ENCODE peak calls at places on chromosome 21, in four cellular contexts. One of them, this sample, is unnamed.

GRCh38 chr21:19123525-19123924 is 719.9 kb upstream of the TMPRSS15 start:
- DNase-seq in left ventricle myocardium inferior: no peak
- DNase-seq in adrenal gland: no peak
- DNase-seq in PC-3: no peak
- DNase-seq in this sample: no peak

GRCh38 chr21:43997766-43998742 is 14.1 kb upstream of the TRAPPC10 start:
- DNase-seq in left ventricle myocardium inferior: no peak
- DNase-seq in adrenal gland: no peak
- DNase-seq in PC-3: peak
- DNase-seq in this sample: no peak

GRCh38 chr21:28789571-28789970 is 203.1 kb downstream of the LTN1 start:
- DNase-seq in left ventricle myocardium inferior: no peak
- DNase-seq in adrenal gland: no peak
- DNase-seq in PC-3: no peak
- DNase-seq in this sample: no peak

GRCh38 chr21:33076600-33077329 is 6.8 kb downstream of the OLIG1 start:
- DNase-seq in left ventricle myocardium inferior: no peak
- DNase-seq in adrenal gland: no peak
- DNase-seq in PC-3: no peak
- DNase-seq in this sample: no peak

GRCh38 chr21:30256100-30256499 is 26.6 kb downstream of the KRTAP24-1 start:
- DNase-seq in left ventricle myocardium inferior: no peak
- DNase-seq in adrenal gland: no peak
- DNase-seq in PC-3: peak
- DNase-seq in this sample: no peak

GRCh38 chr21:18443085-18443484 is 39.5 kb upstream of the TMPRSS15 start:
- DNase-seq in left ventricle myocardium inferior: no peak
- DNase-seq in adrenal gland: no peak
- DNase-seq in PC-3: no peak
- DNase-seq in this sample: no peak

GRCh38 chr21:31900121-31900895 is 27.5 kb downstream of the HUNK start:
- DNase-seq in left ventricle myocardium inferior: no peak
- DNase-seq in adrenal gland: no peak
- DNase-seq in PC-3: no peak
- DNase-seq in this sample: no peak

GRCh38 chr21:46477765-46478164 is 19.1 kb downstream of the DIP2A start:
- DNase-seq in left ventricle myocardium inferior: no peak
- DNase-seq in adrenal gland: no peak
- DNase-seq in PC-3: no peak
- DNase-seq in this sample: no peak

GRCh38 chr21:31115249-31115648 is 77.0 kb upstream of the KRTAP19-8 start:
- DNase-seq in left ventricle myocardium inferior: no peak
- DNase-seq in adrenal gland: no peak
- DNase-seq in PC-3: peak
- DNase-seq in this sample: no peak

GRCh38 chr21:43268804-43269186 is 100.0 kb downstream of the CRYAA start:
- DNase-seq in left ventricle myocardium inferior: peak
- DNase-seq in adrenal gland: no peak
- DNase-seq in PC-3: no peak
- DNase-seq in this sample: no peak

GRCh38 chr21:27572681-27573080 is 605.8 kb upstream of the ADAMTS5 start:
- DNase-seq in left ventricle myocardium inferior: no peak
- DNase-seq in adrenal gland: no peak
- DNase-seq in PC-3: peak
- DNase-seq in this sample: no peak

GRCh38 chr21:40687625-40688024 is 159.3 kb downstream of the DSCAM start:
- DNase-seq in left ventricle myocardium inferior: no peak
- DNase-seq in adrenal gland: no peak
- DNase-seq in PC-3: no peak
- DNase-seq in this sample: no peak

GRCh38 chr21:34803792-34804440 is 135.1 kb downstream of the CLIC6 start:
- DNase-seq in left ventricle myocardium inferior: no peak
- DNase-seq in adrenal gland: no peak
- DNase-seq in PC-3: no peak
- DNase-seq in this sample: no peak
- H3K27ac ChIP-seq in left ventricle myocardium inferior: no peak
- H3K27ac ChIP-seq in adrenal gland: peak
- H3K27ac ChIP-seq in PC-3: no peak
- H3K27ac ChIP-seq in this sample: no peak

GRCh38 chr21:38806153-38806941 is 618 bp downstream of the ETS2 start:
- DNase-seq in left ventricle myocardium inferior: peak
- DNase-seq in adrenal gland: peak
- DNase-seq in PC-3: no peak
- DNase-seq in this sample: no peak

GRCh38 chr21:38806942-38807284 is 1.2 kb downstream of the ETS2 start:
- DNase-seq in left ventricle myocardium inferior: no peak
- DNase-seq in adrenal gland: no peak
- DNase-seq in PC-3: peak
- DNase-seq in this sample: no peak

GRCh38 chr21:38807481-38807880 is 1.8 kb downstream of the ETS2 start:
- DNase-seq in left ventricle myocardium inferior: no peak
- DNase-seq in adrenal gland: no peak
- DNase-seq in PC-3: no peak
- DNase-seq in this sample: no peak

GRCh38 chr21:38809170-38809878 is 3.6 kb downstream of the ETS2 start:
- DNase-seq in left ventricle myocardium inferior: no peak
- DNase-seq in adrenal gland: no peak
- DNase-seq in PC-3: no peak
- DNase-seq in this sample: no peak

GRCh38 chr21:38807987-38808386 is 2.3 kb downstream of the ETS2 start:
- DNase-seq in left ventricle myocardium inferior: no peak
- DNase-seq in adrenal gland: no peak
- DNase-seq in PC-3: no peak
- DNase-seq in this sample: no peak
- H3K27ac ChIP-seq in left ventricle myocardium inferior: peak
- H3K27ac ChIP-seq in adrenal gland: peak
- H3K27ac ChIP-seq in PC-3: peak
- H3K27ac ChIP-seq in this sample: peak

GRCh38 chr21:24824209-24824608 is 783.1 kb downstream of the MRPL39 start:
- DNase-seq in left ventricle myocardium inferior: no peak
- DNase-seq in adrenal gland: no peak
- DNase-seq in PC-3: no peak
- DNase-seq in this sample: no peak

GRCh38 chr21:24826822-24827221 is 780.5 kb downstream of the MRPL39 start:
- DNase-seq in left ventricle myocardium inferior: no peak
- DNase-seq in adrenal gland: no peak
- DNase-seq in PC-3: no peak
- DNase-seq in this sample: no peak

GRCh38 chr21:24825348-24825747 is 781.9 kb downstream of the MRPL39 start:
- DNase-seq in left ventricle myocardium inferior: no peak
- DNase-seq in adrenal gland: no peak
- DNase-seq in PC-3: no peak
- DNase-seq in this sample: no peak

GRCh38 chr21:24829397-24829796 is 777.9 kb downstream of the MRPL39 start:
- DNase-seq in left ventricle myocardium inferior: no peak
- DNase-seq in adrenal gland: no peak
- DNase-seq in PC-3: no peak
- DNase-seq in this sample: no peak
- H3K27ac ChIP-seq in left ventricle myocardium inferior: peak
- H3K27ac ChIP-seq in adrenal gland: no peak
- H3K27ac ChIP-seq in PC-3: no peak
- H3K27ac ChIP-seq in this sample: no peak

DNA sequence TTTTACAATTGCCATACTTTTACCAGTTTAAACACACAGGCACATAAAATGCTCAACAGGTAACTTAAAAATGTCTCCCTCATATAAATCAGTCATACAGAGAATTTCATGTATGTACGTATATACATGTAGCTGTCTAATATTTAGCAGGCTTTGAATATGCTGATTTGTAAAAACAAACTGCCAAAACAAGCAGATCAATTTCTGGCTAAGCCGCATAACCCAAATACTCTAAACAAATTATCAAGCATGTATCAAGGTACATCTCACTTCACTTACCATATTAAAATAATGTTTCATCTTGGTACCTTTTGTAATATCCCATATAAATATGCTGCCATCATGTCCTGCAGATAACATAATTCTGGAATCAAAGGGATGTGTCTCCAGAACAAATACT is 43.8 kb downstream of the BRWD1 start:
- DNase-seq in left ventricle myocardium inferior: no peak
- DNase-seq in adrenal gland: no peak
- DNase-seq in PC-3: no peak
- DNase-seq in this sample: no peak
- H3K27ac ChIP-seq in left ventricle myocardium inferior: no peak
- H3K27ac ChIP-seq in adrenal gland: no peak
- H3K27ac ChIP-seq in PC-3: no peak
- H3K27ac ChIP-seq in this sample: no peak

DNA sequence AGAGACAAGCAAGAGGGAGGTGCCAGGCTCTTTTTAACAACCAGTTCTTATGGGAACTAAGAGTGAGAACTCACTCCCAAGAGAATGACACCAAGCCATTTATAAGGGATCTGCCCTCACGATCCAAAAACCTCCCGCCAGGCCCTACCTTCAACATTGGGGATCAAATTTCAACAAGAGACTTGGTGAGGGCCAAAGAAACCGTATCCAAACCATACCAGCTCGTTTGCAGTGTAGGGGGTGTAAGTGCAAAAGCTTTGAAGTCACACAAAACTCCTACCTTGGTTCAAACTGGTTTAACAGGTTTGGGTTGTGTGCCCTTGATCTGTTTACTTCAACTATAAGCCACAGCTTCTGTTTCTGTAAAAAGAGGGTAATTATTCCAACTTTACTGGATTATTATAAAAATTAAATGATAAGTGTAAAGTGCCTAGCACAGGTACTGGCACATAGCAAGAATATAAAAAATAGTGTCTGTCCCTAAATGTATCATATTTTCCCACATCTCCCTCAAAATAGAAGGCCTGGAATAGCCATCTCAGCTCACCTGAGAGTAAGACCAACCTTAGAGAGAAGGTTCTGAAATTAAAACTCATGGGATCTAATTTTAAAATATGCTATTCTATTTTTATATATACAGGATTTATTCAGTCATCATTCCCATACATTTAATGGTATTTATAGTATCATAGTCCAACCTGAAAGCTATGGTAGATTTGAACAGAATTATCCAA is 7.0 kb upstream of the USP25 start:
- DNase-seq in left ventricle myocardium inferior: no peak
- DNase-seq in adrenal gland: no peak
- DNase-seq in PC-3: peak
- DNase-seq in this sample: no peak
- H3K27ac ChIP-seq in left ventricle myocardium inferior: no peak
- H3K27ac ChIP-seq in adrenal gland: no peak
- H3K27ac ChIP-seq in PC-3: peak
- H3K27ac ChIP-seq in this sample: no peak

GRCh38 chr21:38493549-38494253 is 4.6 kb downstream of the ERG start:
- DNase-seq in left ventricle myocardium inferior: no peak
- DNase-seq in adrenal gland: no peak
- DNase-seq in PC-3: no peak
- DNase-seq in this sample: no peak

GRCh38 chr21:38494254-38494648 is 4.0 kb downstream of the ERG start:
- DNase-seq in left ventricle myocardium inferior: no peak
- DNase-seq in adrenal gland: no peak
- DNase-seq in PC-3: no peak
- DNase-seq in this sample: no peak

GRCh38 chr21:38490411-38491020 is 7.8 kb downstream of the ERG start:
- DNase-seq in left ventricle myocardium inferior: no peak
- DNase-seq in adrenal gland: no peak
- DNase-seq in PC-3: no peak
- DNase-seq in this sample: no peak

GRCh38 chr21:38491536-38491935 is 6.7 kb downstream of the ERG start:
- DNase-seq in left ventricle myocardium inferior: no peak
- DNase-seq in adrenal gland: no peak
- DNase-seq in PC-3: no peak
- DNase-seq in this sample: no peak

DNA sequence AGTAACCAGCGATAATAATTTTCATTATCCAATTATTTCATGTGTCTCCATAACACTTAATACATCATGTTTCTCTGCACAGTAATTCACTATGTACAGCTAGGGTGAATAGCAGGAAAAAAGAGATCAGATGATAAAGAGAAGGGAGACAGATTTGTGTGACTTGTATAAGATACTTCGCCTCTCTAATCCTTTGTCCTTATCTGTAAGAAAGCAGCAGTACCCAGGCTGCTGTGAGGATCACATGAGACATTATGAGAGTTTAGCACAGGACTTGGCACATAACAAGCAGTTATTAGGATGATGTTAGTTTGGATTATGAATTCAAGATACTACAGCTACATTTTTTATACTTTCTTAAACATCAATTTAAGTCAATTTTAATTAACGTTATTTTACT is 6.3 kb downstream of the ERG start:
- DNase-seq in left ventricle myocardium inferior: no peak
- DNase-seq in adrenal gland: no peak
- DNase-seq in PC-3: no peak
- DNase-seq in this sample: no peak
- H3K27ac ChIP-seq in left ventricle myocardium inferior: peak
- H3K27ac ChIP-seq in adrenal gland: no peak
- H3K27ac ChIP-seq in PC-3: no peak
- H3K27ac ChIP-seq in this sample: no peak

DNA sequence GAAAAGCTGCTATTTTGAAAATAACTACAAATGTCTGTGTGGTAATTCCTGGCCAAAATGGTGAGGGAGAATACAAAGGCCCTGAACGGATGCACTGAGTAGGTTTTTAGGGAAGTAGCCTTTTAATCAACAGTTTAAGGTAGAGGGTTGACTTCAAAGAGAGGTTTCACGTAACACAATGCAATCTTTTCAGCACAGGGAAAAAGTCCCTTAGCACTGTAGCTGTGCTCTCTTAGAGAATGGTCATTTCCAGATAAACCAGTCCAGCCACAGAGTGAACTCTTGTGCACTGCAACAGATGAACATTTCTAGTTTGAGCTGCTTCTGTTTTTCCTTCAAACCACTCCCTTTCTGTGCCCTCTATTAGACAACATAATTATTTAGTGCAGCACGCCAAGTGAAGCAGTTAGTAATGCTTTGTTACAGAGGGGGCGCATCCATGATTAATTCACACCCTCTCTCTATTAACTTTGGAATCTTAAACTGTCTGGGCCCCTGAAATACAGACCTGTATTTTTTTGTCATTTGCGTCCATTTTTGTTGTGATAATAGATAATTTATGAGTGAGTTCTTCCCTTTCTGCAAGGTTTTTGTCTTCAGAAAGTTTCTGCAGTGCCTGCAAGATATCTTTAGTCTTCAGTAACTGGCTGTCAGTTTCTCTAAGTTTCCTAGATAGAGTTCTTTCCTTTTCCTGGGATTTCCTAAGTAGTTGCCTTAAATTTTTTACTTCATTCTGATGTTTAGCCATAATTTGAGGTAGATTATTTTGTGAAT is 22.9 kb downstream of the LCA5L start:
- DNase-seq in left ventricle myocardium inferior: no peak
- DNase-seq in adrenal gland: no peak
- DNase-seq in PC-3: peak
- DNase-seq in this sample: no peak
- H3K27ac ChIP-seq in left ventricle myocardium inferior: no peak
- H3K27ac ChIP-seq in adrenal gland: no peak
- H3K27ac ChIP-seq in PC-3: no peak
- H3K27ac ChIP-seq in this sample: no peak

GRCh38 chr21:41767606-41768370 is 936 bp upstream of the RIPK4 start:
- DNase-seq in left ventricle myocardium inferior: no peak
- DNase-seq in adrenal gland: no peak
- DNase-seq in PC-3: peak
- DNase-seq in this sample: no peak
- H3K27ac ChIP-seq in left ventricle myocardium inferior: no peak
- H3K27ac ChIP-seq in adrenal gland: no peak
- H3K27ac ChIP-seq in PC-3: peak
- H3K27ac ChIP-seq in this sample: peak

GRCh38 chr21:45356251-45356650 is 48.7 kb upstream of the COL18A1 start:
- DNase-seq in left ventricle myocardium inferior: no peak
- DNase-seq in adrenal gland: no peak
- DNase-seq in PC-3: no peak
- DNase-seq in this sample: no peak
- H3K27ac ChIP-seq in left ventricle myocardium inferior: peak
- H3K27ac ChIP-seq in adrenal gland: peak
- H3K27ac ChIP-seq in PC-3: no peak
- H3K27ac ChIP-seq in this sample: peak

GRCh38 chr21:36839735-36840134 is 126.7 kb downstream of the HLCS start:
- DNase-seq in left ventricle myocardium inferior: no peak
- DNase-seq in adrenal gland: no peak
- DNase-seq in PC-3: no peak
- DNase-seq in this sample: no peak
- H3K27ac ChIP-seq in left ventricle myocardium inferior: no peak
- H3K27ac ChIP-seq in adrenal gland: no peak
- H3K27ac ChIP-seq in PC-3: no peak
- H3K27ac ChIP-seq in this sample: no peak

This sample was measured in right atrium auricular region.